ENCODE peak calls at places on chromosomes 3 and 15, in ten cellular contexts. P is activated T-cell treated with anti-CD3 and anti-CD28 coated beads, Interleukin-2, amount 50 U/mL, for 72 hours; B is B cell; R is Daoy; A is CD4-positive, alpha-beta T cell; J is NCI-H2029; Y is lower leg skin; D is psoas muscle; S is Jurkat, Clone E6-1; G is AG08396. Z is an unnamed sample.

GRCh38 chr15:27865926-27866325 is 233.2 kb downstream of the OCA2 start:
- DNase-seq in P (no peak), B (no peak), R (no peak), A (no peak), J (no peak), Y (no peak), D (no peak), S (no peak), G (no peak), Z (no peak)

GRCh38 chr3:70775257-70775656 is 462.8 kb upstream of the MDFIC2 start:
- DNase-seq in P (no peak), B (no peak), R (no peak), A (no peak), J (no peak), Y (no peak), D (no peak), S (no peak), G (no peak), Z (no peak)

GRCh38 chr15:61069369-61070075 is 159.6 kb downstream of the RORA start:
- DNase-seq in P (no peak), B (no peak), R (no peak), A (no peak), J (no peak), Y (no peak), D (no peak), S (no peak), G (no peak), Z (no peak)

GRCh38 chr3:154759966-154760365 is 320.2 kb upstream of the MME start:
- DNase-seq in P (no peak), B (no peak), R (no peak), A (no peak), J (no peak), Y (no peak), D (no peak), S (no peak), G (no peak), Z (no peak)

GRCh38 chr15:41546846-41547786 is 3.1 kb upstream of the RPAP1 start:
- DNase-seq in P (no peak), B (no peak), R (peak; percentile 78), A (no peak), J (no peak), Y (no peak), D (no peak), S (no peak), G (peak; percentile 35), Z (no peak)

GRCh38 chr3:159861369-159861987 is 127.2 kb upstream of the IL12A start:
- DNase-seq in P (no peak), B (no peak), R (peak; percentile 50), A (no peak), J (no peak), Y (no peak), D (no peak), S (no peak), G (no peak), Z (no peak)

GRCh38 chr3:149971403-149972075 is 844 bp upstream of the PFN2 start:
- DNase-seq in P (peak; percentile 31), B (no peak), R (peak; percentile 79), A (peak; percentile 40), J (peak; percentile 71), Y (peak; percentile 89), D (peak; percentile 72), S (peak; percentile 42), G (no peak), Z (no peak)

GRCh38 chr15:65960586-65960985 is 91.3 kb downstream of the RAB11A start:
- DNase-seq in P (no peak), B (no peak), R (no peak), A (no peak), J (no peak), Y (no peak), D (no peak), S (no peak), G (no peak), Z (no peak)

GRCh38 chr3:101095703-101096102 is 102.5 kb upstream of the ABI3BP start:
- DNase-seq in P (no peak), B (no peak), R (no peak), A (no peak), J (no peak), Y (no peak), D (no peak), S (no peak), G (no peak), Z (no peak)

Z was measured in HTR-8/SVneo.